ENCODE peak calls at places on chromosomes 12 and 14, in five cellular contexts. One of them, this sample, is unnamed.

GRCh38 chr12:67069451-67070306 is 199.5 kb upstream of the CAND1 start:
- DNase-seq in prostate gland: no peak
- DNase-seq in neuronal stem cell: peak
- DNase-seq in fibroblast of the aortic adventitia: no peak
- DNase-seq in body of pancreas: peak
- DNase-seq in this sample: no peak

GRCh38 chr14:102516531-102517411 is 7.2 kb upstream of the ANKRD9 start:
- DNase-seq in body of pancreas: peak
- DNase-seq in neuronal stem cell: peak
- DNase-seq in prostate gland: no peak
- DNase-seq in fibroblast of the aortic adventitia: no peak
- DNase-seq in this sample: no peak

GRCh38 chr12:116130431-116130830 is 147.1 kb downstream of the MED13L start:
- DNase-seq in body of pancreas: no peak
- DNase-seq in prostate gland: no peak
- DNase-seq in fibroblast of the aortic adventitia: peak
- DNase-seq in neuronal stem cell: no peak
- DNase-seq in this sample: no peak

GRCh38 chr12:9721394-9722092 is 11.4 kb downstream of the CLECL1 start:
- DNase-seq in prostate gland: no peak
- DNase-seq in fibroblast of the aortic adventitia: peak
- DNase-seq in body of pancreas: no peak
- DNase-seq in neuronal stem cell: no peak
- DNase-seq in this sample: no peak

GRCh38 chr12:77120156-77120555 is 54.8 kb upstream of the E2F7 start:
- DNase-seq in prostate gland: no peak
- DNase-seq in neuronal stem cell: no peak
- DNase-seq in body of pancreas: no peak
- DNase-seq in fibroblast of the aortic adventitia: peak
- DNase-seq in this sample: no peak

GRCh38 chr12:13816394-13816793 is 165.0 kb downstream of the GRIN2B start:
- DNase-seq in neuronal stem cell: peak
- DNase-seq in body of pancreas: no peak
- DNase-seq in fibroblast of the aortic adventitia: no peak
- DNase-seq in prostate gland: no peak
- DNase-seq in this sample: no peak

GRCh38 chr14:101340556-101340955 is 220.7 kb upstream of the DIO3 start:
- DNase-seq in prostate gland: no peak
- DNase-seq in body of pancreas: no peak
- DNase-seq in fibroblast of the aortic adventitia: no peak
- DNase-seq in neuronal stem cell: no peak
- DNase-seq in this sample: no peak

GRCh38 chr12:48954781-48955501 is 2.3 kb downstream of the ARF3 start:
- DNase-seq in prostate gland: no peak
- DNase-seq in neuronal stem cell: no peak
- DNase-seq in body of pancreas: no peak
- DNase-seq in fibroblast of the aortic adventitia: no peak
- DNase-seq in this sample: no peak

GRCh38 chr12:104165801-104166200 is 27.8 kb upstream of the NFYB start:
- DNase-seq in prostate gland: no peak
- DNase-seq in fibroblast of the aortic adventitia: peak
- DNase-seq in body of pancreas: no peak
- DNase-seq in neuronal stem cell: no peak
- DNase-seq in this sample: no peak

GRCh38 chr12:90940872-90941499 is 14.0 kb downstream of the CCER1 start:
- DNase-seq in fibroblast of the aortic adventitia: peak
- DNase-seq in prostate gland: no peak
- DNase-seq in body of pancreas: no peak
- DNase-seq in neuronal stem cell: peak
- DNase-seq in this sample: no peak

GRCh38 chr14:104395276-104395675 is 184.3 kb upstream of the C14orf180 start:
- DNase-seq in neuronal stem cell: no peak
- DNase-seq in prostate gland: no peak
- DNase-seq in body of pancreas: no peak
- DNase-seq in fibroblast of the aortic adventitia: no peak
- DNase-seq in this sample: no peak

GRCh38 chr14:75279739-75280447 is 1.3 kb downstream of the FOS start:
- DNase-seq in prostate gland: no peak
- DNase-seq in body of pancreas: peak
- DNase-seq in neuronal stem cell: no peak
- DNase-seq in fibroblast of the aortic adventitia: peak
- DNase-seq in this sample: no peak

GRCh38 chr14:24428628-24429394 is 657 bp downstream of the CBLN3 start:
- DNase-seq in neuronal stem cell: no peak
- DNase-seq in fibroblast of the aortic adventitia: no peak
- DNase-seq in prostate gland: no peak
- DNase-seq in body of pancreas: no peak
- DNase-seq in this sample: no peak

GRCh38 chr14:102317564-102318248 is 1.8 kb upstream of the ZNF839 start:
- DNase-seq in neuronal stem cell: no peak
- DNase-seq in body of pancreas: no peak
- DNase-seq in fibroblast of the aortic adventitia: no peak
- DNase-seq in prostate gland: no peak
- DNase-seq in this sample: no peak

GRCh38 chr14:70871863-70872677 is 35.2 kb upstream of the PCNX1 start:
- DNase-seq in body of pancreas: no peak
- DNase-seq in prostate gland: no peak
- DNase-seq in fibroblast of the aortic adventitia: no peak
- DNase-seq in neuronal stem cell: no peak
- DNase-seq in this sample: no peak

GRCh38 chr12:10771132-10771733 is 31.2 kb downstream of the TAS2R7 start:
- DNase-seq in fibroblast of the aortic adventitia: peak
- DNase-seq in prostate gland: no peak
- DNase-seq in body of pancreas: no peak
- DNase-seq in neuronal stem cell: peak
- DNase-seq in this sample: no peak

GRCh38 chr12:26287666-26288408 is 92.5 kb downstream of the SSPN start:
- DNase-seq in neuronal stem cell: no peak
- DNase-seq in body of pancreas: peak
- DNase-seq in prostate gland: peak
- DNase-seq in fibroblast of the aortic adventitia: peak
- DNase-seq in this sample: peak

GRCh38 chr14:68440776-68441175 is 352.1 kb downstream of the ZFP36L1 start:
- DNase-seq in body of pancreas: no peak
- DNase-seq in fibroblast of the aortic adventitia: no peak
- DNase-seq in neuronal stem cell: no peak
- DNase-seq in prostate gland: no peak
- DNase-seq in this sample: no peak

GRCh38 chr12:130761537-130762318 is 45.6 kb upstream of the RIMBP2 start:
- DNase-seq in prostate gland: peak
- DNase-seq in fibroblast of the aortic adventitia: peak
- DNase-seq in neuronal stem cell: peak
- DNase-seq in body of pancreas: peak
- DNase-seq in this sample: no peak

GRCh38 chr14:29649170-29649569 is 278.5 kb downstream of the PRKD1 start:
- DNase-seq in prostate gland: no peak
- DNase-seq in neuronal stem cell: no peak
- DNase-seq in fibroblast of the aortic adventitia: no peak
- DNase-seq in body of pancreas: no peak
- DNase-seq in this sample: no peak

DNA sequence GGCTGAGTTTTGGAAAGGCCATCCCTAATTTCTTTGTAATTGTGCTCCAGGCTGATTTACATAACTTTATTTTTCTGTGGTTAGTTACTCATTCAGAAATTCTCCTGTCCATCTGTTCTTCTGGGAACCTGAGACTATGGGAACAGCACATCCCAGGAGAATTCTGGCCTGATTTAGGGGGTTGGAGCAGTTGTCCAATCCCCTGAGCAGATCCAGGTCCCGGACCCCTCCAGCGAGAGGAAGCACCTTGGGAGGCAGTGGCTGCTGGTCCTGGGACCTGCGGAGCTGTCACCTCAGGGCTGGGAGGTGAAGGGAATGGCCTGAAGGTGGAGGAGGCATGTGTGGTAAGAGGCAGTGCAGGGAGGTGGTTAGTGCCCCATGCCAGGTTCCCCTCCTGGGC is 40.4 kb downstream of the TSPAN9 start:
- DNase-seq in body of pancreas: no peak
- DNase-seq in prostate gland: no peak
- DNase-seq in neuronal stem cell: no peak
- DNase-seq in fibroblast of the aortic adventitia: peak
- DNase-seq in this sample: no peak
- H3K4me3 ChIP-seq in body of pancreas: no peak
- H3K4me3 ChIP-seq in prostate gland: no peak
- H3K4me3 ChIP-seq in neuronal stem cell: no peak
- H3K4me3 ChIP-seq in fibroblast of the aortic adventitia: no peak
- H3K4me3 ChIP-seq in this sample: peak

DNA sequence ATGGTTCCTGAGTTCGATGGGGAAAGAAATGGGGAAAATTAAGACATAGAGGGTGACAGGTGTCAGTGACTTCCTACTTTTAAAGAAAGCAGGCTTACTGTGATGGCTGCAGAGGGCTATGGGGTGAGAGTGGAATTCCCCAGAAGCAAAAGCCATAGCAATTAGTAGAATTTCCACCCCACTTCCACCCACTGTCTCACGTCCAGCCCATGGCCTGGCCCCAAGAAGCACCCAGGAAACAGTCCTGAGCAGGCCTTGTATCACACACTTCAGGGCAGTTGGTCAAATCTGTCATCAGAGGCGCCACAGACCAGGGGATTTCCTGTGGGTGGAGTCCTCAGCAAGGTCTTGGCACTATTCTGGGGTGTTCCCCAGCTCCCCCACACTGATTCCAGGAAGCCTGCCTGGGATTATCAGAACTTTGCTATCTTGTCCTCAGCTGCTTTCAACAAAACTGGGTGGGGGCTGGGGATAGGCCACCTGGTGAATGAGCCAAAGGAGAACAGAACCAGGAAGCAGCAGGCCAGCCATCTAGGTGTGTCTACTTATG is 120.1 kb upstream of the CCND2 start:
- DNase-seq in prostate gland: no peak
- DNase-seq in neuronal stem cell: no peak
- DNase-seq in fibroblast of the aortic adventitia: no peak
- DNase-seq in body of pancreas: no peak
- DNase-seq in this sample: no peak
- H3K4me3 ChIP-seq in prostate gland: no peak
- H3K4me3 ChIP-seq in neuronal stem cell: no peak
- H3K4me3 ChIP-seq in fibroblast of the aortic adventitia: no peak
- H3K4me3 ChIP-seq in body of pancreas: no peak
- H3K4me3 ChIP-seq in this sample: no peak

DNA sequence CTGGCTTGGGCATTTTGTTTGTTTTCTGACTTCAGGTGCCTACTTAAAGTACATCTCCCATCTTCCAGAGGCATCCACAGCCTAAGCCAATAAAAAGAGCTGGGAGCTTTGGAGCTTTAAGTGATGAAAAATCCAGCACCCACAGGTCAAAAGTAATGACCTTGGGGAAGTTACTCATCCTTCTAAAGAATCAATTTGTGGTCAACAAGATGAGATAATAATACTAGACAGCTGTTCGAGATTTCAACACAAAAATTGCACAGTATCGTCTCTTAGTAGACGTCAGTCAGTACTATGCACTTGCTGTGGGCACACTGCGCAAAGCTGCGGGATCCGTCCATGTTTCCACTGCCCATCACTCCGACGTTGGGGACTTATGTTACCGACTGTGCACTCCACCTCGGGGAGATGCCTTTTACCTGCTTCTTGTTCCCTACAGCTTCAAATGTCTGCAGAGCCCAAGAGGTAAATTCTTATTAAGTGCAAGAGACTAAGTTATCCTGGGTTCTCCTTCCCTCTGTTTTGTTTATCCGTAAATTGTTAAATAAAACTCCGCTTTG is 1.2 kb downstream of the ST8SIA1 start:
- DNase-seq in prostate gland: no peak
- DNase-seq in fibroblast of the aortic adventitia: peak
- DNase-seq in body of pancreas: no peak
- DNase-seq in neuronal stem cell: no peak
- DNase-seq in this sample: no peak
- H3K4me3 ChIP-seq in prostate gland: peak
- H3K4me3 ChIP-seq in fibroblast of the aortic adventitia: peak
- H3K4me3 ChIP-seq in body of pancreas: no peak
- H3K4me3 ChIP-seq in neuronal stem cell: peak
- H3K4me3 ChIP-seq in this sample: no peak

DNA sequence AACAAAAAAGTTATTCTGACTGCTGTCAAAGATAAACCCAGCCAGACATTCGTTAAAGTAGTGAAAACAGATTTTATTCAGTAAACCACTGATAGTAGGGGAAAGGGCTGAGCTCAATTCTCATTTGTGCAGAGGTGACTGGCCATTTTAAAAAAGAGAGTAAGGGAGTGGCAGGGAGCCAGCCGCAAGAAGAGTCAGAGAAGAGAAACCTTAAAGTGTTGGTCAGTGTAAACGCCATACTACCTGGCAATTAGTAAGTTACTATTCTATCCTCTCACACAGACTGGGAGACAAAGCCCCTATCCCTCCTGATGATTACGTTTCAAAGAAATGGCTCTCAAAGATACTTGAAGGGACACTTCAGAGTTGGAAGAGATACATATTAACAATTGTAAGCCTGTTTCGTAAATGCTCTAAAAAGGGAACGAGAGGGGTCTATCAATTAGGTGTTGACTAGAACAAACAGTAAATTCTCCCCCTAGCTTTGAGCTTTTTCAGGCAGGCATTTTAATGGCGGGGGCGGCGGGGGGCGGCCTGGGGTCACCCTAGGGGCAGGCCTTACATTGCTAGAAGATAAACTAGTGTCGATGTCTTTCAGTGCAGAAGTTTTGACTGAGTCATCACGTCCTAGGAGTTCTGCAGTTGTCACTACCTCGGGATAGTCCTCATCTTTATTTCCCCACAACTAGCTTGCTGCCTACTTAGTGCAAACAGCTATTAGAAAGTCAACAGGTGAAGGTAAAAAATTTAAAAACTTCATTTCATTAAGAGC is 1.8 kb downstream of the ATP6V1D start:
- DNase-seq in fibroblast of the aortic adventitia: no peak
- DNase-seq in prostate gland: no peak
- DNase-seq in body of pancreas: no peak
- DNase-seq in neuronal stem cell: no peak
- DNase-seq in this sample: no peak
- H3K4me3 ChIP-seq in fibroblast of the aortic adventitia: peak
- H3K4me3 ChIP-seq in prostate gland: no peak
- H3K4me3 ChIP-seq in body of pancreas: no peak
- H3K4me3 ChIP-seq in neuronal stem cell: peak
- H3K4me3 ChIP-seq in this sample: peak

DNA sequence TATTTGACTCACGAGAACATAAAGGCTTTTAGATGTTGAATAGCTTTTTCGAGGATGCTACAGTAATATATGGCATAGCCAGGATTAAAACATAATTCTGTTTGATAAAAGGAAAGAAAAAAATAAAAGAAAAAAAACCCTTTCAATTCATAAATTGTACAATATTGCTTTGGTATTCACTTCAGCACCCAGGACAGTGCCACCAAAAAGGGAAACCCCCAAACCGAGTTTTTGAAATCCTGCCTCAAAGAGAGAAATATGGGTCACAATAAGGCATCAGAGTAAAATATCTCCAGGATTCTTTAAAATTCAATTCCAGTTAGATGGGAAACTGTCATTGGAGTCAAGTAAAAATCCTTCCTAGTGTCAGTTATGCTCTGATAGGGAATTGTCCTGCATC is 551.2 kb upstream of the SEL1L start:
- DNase-seq in fibroblast of the aortic adventitia: no peak
- DNase-seq in prostate gland: no peak
- DNase-seq in body of pancreas: no peak
- DNase-seq in neuronal stem cell: no peak
- DNase-seq in this sample: no peak
- H3K4me3 ChIP-seq in fibroblast of the aortic adventitia: no peak
- H3K4me3 ChIP-seq in prostate gland: no peak
- H3K4me3 ChIP-seq in body of pancreas: no peak
- H3K4me3 ChIP-seq in neuronal stem cell: no peak
- H3K4me3 ChIP-seq in this sample: no peak